ENCODE peak calls at places on chromosomes 12 and 14, in four cellular contexts. Y, V, J and C are unnamed samples.

GRCh38 chr14:85415015-85415712 is 114.8 kb upstream of the FLRT2 start:
- DNase-seq in Y (peak; percentile 71), V (no peak), J (no peak), C (peak; percentile 70)

GRCh38 chr12:121364657-121365265 is 12.6 kb upstream of the ANAPC5 start:
- DNase-seq in Y (no peak), V (no peak), J (no peak), C (no peak)

GRCh38 chr12:78918221-78918620 is 53.6 kb downstream of the SYT1 start:
- DNase-seq in Y (peak; percentile 39), V (no peak), J (no peak), C (no peak)

GRCh38 chr12:124381454-124382207 is 86.7 kb downstream of the RFLNA start:
- DNase-seq in Y (no peak), V (no peak), J (no peak), C (peak; percentile 98)

GRCh38 chr12:125389061-125389697 is 323.9 kb downstream of the AACS start:
- DNase-seq in Y (no peak), V (no peak), J (no peak), C (no peak)

GRCh38 chr14:71745072-71745471 is 187.2 kb upstream of the RGS6 start:
- DNase-seq in Y (no peak), V (no peak), J (no peak), C (no peak)

GRCh38 chr14:86430807-86431206 is 900.9 kb downstream of the FLRT2 start:
- DNase-seq in Y (peak; percentile 19), V (peak; percentile 50), J (no peak), C (no peak)

GRCh38 chr12:109200825-109201495 is 84.6 kb downstream of the ACACB start:
- DNase-seq in Y (no peak), V (no peak), J (no peak), C (no peak)

GRCh38 chr12:68932123-68932700 is 759 bp downstream of the CPM start:
- DNase-seq in Y (peak; percentile 4), V (no peak), J (no peak), C (no peak)

GRCh38 chr12:93279849-93280412 is 97.8 kb upstream of the NUDT4 start:
- DNase-seq in Y (no peak), V (no peak), J (no peak), C (no peak)

GRCh38 chr12:124506145-124506831 is 61.1 kb downstream of the NCOR2 start:
- DNase-seq in Y (peak; percentile 98), V (peak; percentile 69), J (no peak), C (peak; percentile 95)

GRCh38 chr14:86057018-86057667 is 527.2 kb downstream of the FLRT2 start:
- DNase-seq in Y (peak; percentile 58), V (peak; percentile 45), J (no peak), C (no peak)

GRCh38 chr14:42335918-42336317 is 729.2 kb downstream of the LRFN5 start:
- DNase-seq in Y (no peak), V (no peak), J (no peak), C (no peak)

GRCh38 chr12:100348657-100349454 is 8.0 kb upstream of the SLC17A8 start:
- DNase-seq in Y (peak; percentile 42), V (peak; percentile 45), J (no peak), C (no peak)

GRCh38 chr14:59278111-59278510 is 89.6 kb downstream of the DAAM1 start:
- DNase-seq in Y (no peak), V (no peak), J (no peak), C (no peak)

GRCh38 chr12:2359725-2360629 is 307.2 kb downstream of the CACNA1C start:
- DNase-seq in Y (no peak), V (no peak), J (no peak), C (no peak)

GRCh38 chr14:101843038-101843437 is 81.5 kb downstream of the PPP2R5C start:
- DNase-seq in Y (no peak), V (no peak), J (no peak), C (no peak)

GRCh38 chr14:34452258-34452822 is 9.7 kb downstream of the SPTSSA start:
- DNase-seq in Y (no peak), V (no peak), J (no peak), C (no peak)

GRCh38 chr14:99468081-99468480 is 12.6 kb downstream of the SETD3 start:
- DNase-seq in Y (no peak), V (no peak), J (no peak), C (no peak)

GRCh38 chr12:59100585-59100984 is 180.3 kb upstream of the LRIG3 start:
- DNase-seq in Y (no peak), V (no peak), J (no peak), C (no peak)

GRCh38 chr14:61532818-61533217 is 162.5 kb upstream of the HIF1A start:
- DNase-seq in Y (no peak), V (no peak), J (no peak), C (no peak)

GRCh38 chr12:52037248-52037861 is 13.9 kb upstream of the NR4A1 start:
- DNase-seq in Y (peak; percentile 38), V (peak; percentile 71), J (no peak), C (peak; percentile 96)

GRCh38 chr12:12508612-12509011 is 54.1 kb downstream of the DUSP16 start:
- DNase-seq in Y (no peak), V (no peak), J (no peak), C (no peak)

GRCh38 chr12:50528800-50529199 is 24.0 kb downstream of the DIP2B start:
- DNase-seq in Y (no peak), V (no peak), J (no peak), C (no peak)

GRCh38 chr12:93824514-93825500 is 147.6 kb downstream of the CRADD start:
- DNase-seq in Y (no peak), V (no peak), J (no peak), C (no peak)

GRCh38 chr12:25784669-25785068 is 173.8 kb upstream of the RASSF8 start:
- DNase-seq in Y (no peak), V (no peak), J (no peak), C (no peak)

GRCh38 chr12:90004319-90005074 is 295.9 kb upstream of the ATP2B1 start:
- DNase-seq in Y (no peak), V (no peak), J (no peak), C (no peak)

GRCh38 chr12:25942709-25943108 is 15.8 kb upstream of the RASSF8 start:
- DNase-seq in Y (no peak), V (no peak), J (no peak), C (no peak)

GRCh38 chr12:52230364-52231281 is 2.4 kb upstream of the KRT7 start:
- DNase-seq in Y (no peak), V (no peak), J (no peak), C (peak; percentile 60)

GRCh38 chr14:90811641-90812040 is 4.6 kb downstream of the TTC7B start:
- DNase-seq in Y (no peak), V (peak; percentile 80), J (no peak), C (no peak)

GRCh38 chr14:54366726-54367707 is 29.8 kb upstream of the CDKN3 start:
- DNase-seq in Y (peak; percentile 72), V (peak; percentile 76), J (peak; percentile 11), C (no peak)

GRCh38 chr14:47675239-47675488 is 241 bp downstream of the MDGA2 start:
- DNase-seq in Y (no peak), V (no peak), J (no peak), C (no peak)

GRCh38 chr12:69502342-69503081 is 32.3 kb downstream of the FRS2 start:
- DNase-seq in Y (no peak), V (no peak), J (no peak), C (no peak)

GRCh38 chr14:86221755-86222154 is 691.8 kb downstream of the FLRT2 start:
- DNase-seq in Y (no peak), V (no peak), J (no peak), C (no peak)

GRCh38 chr12:41510470-41510869 is 322.4 kb downstream of the PDZRN4 start:
- DNase-seq in Y (no peak), V (no peak), J (no peak), C (no peak)